ENCODE peak calls at places on chromosomes 5 and 9, in eight cellular contexts. One of them, this sample, is unnamed.

GRCh38 chr5:40569549-40570270 is 110.0 kb upstream of the PTGER4 start:
- DNase-seq in HL-60: no peak
- DNase-seq in activated CD8-positive, alpha-beta T cell treated with anti-CD3 and anti-CD28 coated beads for 36 hours: no peak
- DNase-seq in transverse colon: no peak
- DNase-seq in HFFc6: no peak
- DNase-seq in GM23338: no peak
- DNase-seq in psoas muscle: no peak
- DNase-seq in astrocyte of the spinal cord: peak
- DNase-seq in this sample: no peak

GRCh38 chr9:98654247-98654646 is 54.5 kb downstream of the GABBR2 start:
- DNase-seq in HFFc6: peak
- DNase-seq in GM23338: no peak
- DNase-seq in astrocyte of the spinal cord: peak
- DNase-seq in activated CD8-positive, alpha-beta T cell treated with anti-CD3 and anti-CD28 coated beads for 36 hours: no peak
- DNase-seq in HL-60: no peak
- DNase-seq in psoas muscle: no peak
- DNase-seq in transverse colon: no peak
- DNase-seq in this sample: no peak

GRCh38 chr5:112930082-112930344 is 8.0 kb upstream of the REEP5 start:
- DNase-seq in HFFc6: no peak
- DNase-seq in transverse colon: no peak
- DNase-seq in astrocyte of the spinal cord: no peak
- DNase-seq in HL-60: peak
- DNase-seq in psoas muscle: no peak
- DNase-seq in GM23338: no peak
- DNase-seq in activated CD8-positive, alpha-beta T cell treated with anti-CD3 and anti-CD28 coated beads for 36 hours: peak
- DNase-seq in this sample: no peak

GRCh38 chr9:107462691-107463090 is 26.9 kb downstream of the KLF4 start:
- DNase-seq in activated CD8-positive, alpha-beta T cell treated with anti-CD3 and anti-CD28 coated beads for 36 hours: no peak
- DNase-seq in transverse colon: no peak
- DNase-seq in HL-60: no peak
- DNase-seq in HFFc6: peak
- DNase-seq in astrocyte of the spinal cord: no peak
- DNase-seq in GM23338: no peak
- DNase-seq in psoas muscle: no peak
- DNase-seq in this sample: no peak

GRCh38 chr9:122107291-122107805 is 14.2 kb upstream of the TTLL11 start:
- DNase-seq in transverse colon: no peak
- DNase-seq in HL-60: no peak
- DNase-seq in GM23338: no peak
- DNase-seq in astrocyte of the spinal cord: no peak
- DNase-seq in HFFc6: no peak
- DNase-seq in psoas muscle: no peak
- DNase-seq in activated CD8-positive, alpha-beta T cell treated with anti-CD3 and anti-CD28 coated beads for 36 hours: no peak
- DNase-seq in this sample: no peak

GRCh38 chr5:73564644-73565165 is 734 bp downstream of the ANKRA2 start:
- DNase-seq in activated CD8-positive, alpha-beta T cell treated with anti-CD3 and anti-CD28 coated beads for 36 hours: peak
- DNase-seq in psoas muscle: no peak
- DNase-seq in HFFc6: no peak
- DNase-seq in astrocyte of the spinal cord: peak
- DNase-seq in transverse colon: no peak
- DNase-seq in GM23338: no peak
- DNase-seq in HL-60: peak
- DNase-seq in this sample: no peak

GRCh38 chr9:26779072-26779471 is 113.5 kb downstream of the CAAP1 start:
- DNase-seq in GM23338: no peak
- DNase-seq in astrocyte of the spinal cord: no peak
- DNase-seq in activated CD8-positive, alpha-beta T cell treated with anti-CD3 and anti-CD28 coated beads for 36 hours: no peak
- DNase-seq in HFFc6: no peak
- DNase-seq in psoas muscle: no peak
- DNase-seq in transverse colon: no peak
- DNase-seq in HL-60: no peak
- DNase-seq in this sample: no peak

GRCh38 chr9:91338681-91339080 is 23.0 kb downstream of the AUH start:
- DNase-seq in activated CD8-positive, alpha-beta T cell treated with anti-CD3 and anti-CD28 coated beads for 36 hours: no peak
- DNase-seq in HFFc6: no peak
- DNase-seq in GM23338: no peak
- DNase-seq in astrocyte of the spinal cord: no peak
- DNase-seq in psoas muscle: no peak
- DNase-seq in HL-60: no peak
- DNase-seq in transverse colon: no peak
- DNase-seq in this sample: no peak

GRCh38 chr9:35711501-35712428 is 20.2 kb downstream of the TLN1 start:
- DNase-seq in transverse colon: no peak
- DNase-seq in activated CD8-positive, alpha-beta T cell treated with anti-CD3 and anti-CD28 coated beads for 36 hours: no peak
- DNase-seq in HL-60: no peak
- DNase-seq in astrocyte of the spinal cord: no peak
- DNase-seq in GM23338: no peak
- DNase-seq in psoas muscle: no peak
- DNase-seq in HFFc6: no peak
- DNase-seq in this sample: no peak

GRCh38 chr9:121557581-121558422 is 58.2 kb upstream of the GGTA1 start:
- DNase-seq in psoas muscle: peak
- DNase-seq in HL-60: peak
- DNase-seq in GM23338: peak
- DNase-seq in activated CD8-positive, alpha-beta T cell treated with anti-CD3 and anti-CD28 coated beads for 36 hours: peak
- DNase-seq in transverse colon: peak
- DNase-seq in astrocyte of the spinal cord: peak
- DNase-seq in HFFc6: peak
- DNase-seq in this sample: no peak

GRCh38 chr5:34687269-34688011 is 31.3 kb downstream of the RAI14 start:
- DNase-seq in astrocyte of the spinal cord: peak
- DNase-seq in GM23338: no peak
- DNase-seq in HL-60: no peak
- DNase-seq in activated CD8-positive, alpha-beta T cell treated with anti-CD3 and anti-CD28 coated beads for 36 hours: no peak
- DNase-seq in HFFc6: peak
- DNase-seq in psoas muscle: no peak
- DNase-seq in transverse colon: no peak
- DNase-seq in this sample: no peak

GRCh38 chr9:132849168-132849831 is 28.8 kb downstream of the AK8 start:
- DNase-seq in HL-60: no peak
- DNase-seq in GM23338: no peak
- DNase-seq in psoas muscle: no peak
- DNase-seq in astrocyte of the spinal cord: no peak
- DNase-seq in transverse colon: peak
- DNase-seq in activated CD8-positive, alpha-beta T cell treated with anti-CD3 and anti-CD28 coated beads for 36 hours: peak
- DNase-seq in HFFc6: no peak
- DNase-seq in this sample: no peak

GRCh38 chr9:114953917-114954316 is 23.5 kb upstream of the TNFSF8 start:
- DNase-seq in psoas muscle: no peak
- DNase-seq in HFFc6: peak
- DNase-seq in GM23338: no peak
- DNase-seq in astrocyte of the spinal cord: peak
- DNase-seq in transverse colon: peak
- DNase-seq in activated CD8-positive, alpha-beta T cell treated with anti-CD3 and anti-CD28 coated beads for 36 hours: peak
- DNase-seq in HL-60: peak
- DNase-seq in this sample: no peak

GRCh38 chr5:138241688-138242547 is 28.8 kb upstream of the CDC23 start:
- DNase-seq in transverse colon: no peak
- DNase-seq in astrocyte of the spinal cord: no peak
- DNase-seq in activated CD8-positive, alpha-beta T cell treated with anti-CD3 and anti-CD28 coated beads for 36 hours: no peak
- DNase-seq in HL-60: peak
- DNase-seq in HFFc6: no peak
- DNase-seq in GM23338: peak
- DNase-seq in psoas muscle: peak
- DNase-seq in this sample: peak

GRCh38 chr9:38641985-38642864 is 21.8 kb upstream of the ANKRD18A start:
- DNase-seq in psoas muscle: no peak
- DNase-seq in astrocyte of the spinal cord: peak
- DNase-seq in activated CD8-positive, alpha-beta T cell treated with anti-CD3 and anti-CD28 coated beads for 36 hours: peak
- DNase-seq in HL-60: peak
- DNase-seq in transverse colon: peak
- DNase-seq in GM23338: peak
- DNase-seq in HFFc6: peak
- DNase-seq in this sample: peak

GRCh38 chr5:173781432-173781825 is 106.7 kb upstream of the CPEB4 start:
- DNase-seq in transverse colon: no peak
- DNase-seq in astrocyte of the spinal cord: no peak
- DNase-seq in HFFc6: peak
- DNase-seq in HL-60: no peak
- DNase-seq in GM23338: no peak
- DNase-seq in psoas muscle: no peak
- DNase-seq in activated CD8-positive, alpha-beta T cell treated with anti-CD3 and anti-CD28 coated beads for 36 hours: no peak
- DNase-seq in this sample: no peak

GRCh38 chr9:136036050-136036449 is 59.0 kb downstream of the NACC2 start:
- DNase-seq in GM23338: no peak
- DNase-seq in psoas muscle: no peak
- DNase-seq in HL-60: no peak
- DNase-seq in HFFc6: no peak
- DNase-seq in transverse colon: no peak
- DNase-seq in activated CD8-positive, alpha-beta T cell treated with anti-CD3 and anti-CD28 coated beads for 36 hours: no peak
- DNase-seq in astrocyte of the spinal cord: peak
- DNase-seq in this sample: no peak

GRCh38 chr9:15513335-15513734 is 2.6 kb upstream of the PSIP1 start:
- DNase-seq in astrocyte of the spinal cord: no peak
- DNase-seq in HL-60: no peak
- DNase-seq in transverse colon: no peak
- DNase-seq in GM23338: peak
- DNase-seq in HFFc6: peak
- DNase-seq in activated CD8-positive, alpha-beta T cell treated with anti-CD3 and anti-CD28 coated beads for 36 hours: peak
- DNase-seq in psoas muscle: no peak
- DNase-seq in this sample: peak

GRCh38 chr5:158212237-158212636 is 353.3 kb upstream of the CLINT1 start:
- DNase-seq in astrocyte of the spinal cord: no peak
- DNase-seq in activated CD8-positive, alpha-beta T cell treated with anti-CD3 and anti-CD28 coated beads for 36 hours: no peak
- DNase-seq in HL-60: no peak
- DNase-seq in HFFc6: no peak
- DNase-seq in transverse colon: no peak
- DNase-seq in GM23338: no peak
- DNase-seq in psoas muscle: no peak
- DNase-seq in this sample: no peak

DNA sequence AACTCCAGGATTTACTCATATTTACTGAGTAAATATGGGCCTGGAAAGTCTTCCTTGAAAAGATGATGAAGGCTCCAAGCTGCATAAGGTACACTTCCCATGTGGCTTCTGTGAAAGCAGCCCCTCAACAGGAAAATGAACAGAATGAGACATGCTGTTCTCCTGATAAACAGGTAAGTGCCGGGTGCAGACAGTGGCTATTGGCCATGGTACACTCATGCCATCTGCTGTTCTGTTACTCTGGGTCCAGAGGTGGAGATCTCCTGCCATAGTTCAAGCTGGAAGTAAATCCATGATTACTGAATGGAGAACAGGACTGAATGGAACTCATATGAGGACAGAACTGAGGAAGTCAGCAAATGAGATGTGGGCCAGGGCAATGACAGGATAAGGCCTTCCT is 103.6 kb downstream of the SLIT3 start:
- DNase-seq in transverse colon: peak
- DNase-seq in HL-60: no peak
- DNase-seq in astrocyte of the spinal cord: no peak
- DNase-seq in activated CD8-positive, alpha-beta T cell treated with anti-CD3 and anti-CD28 coated beads for 36 hours: no peak
- DNase-seq in HFFc6: no peak
- DNase-seq in psoas muscle: no peak
- DNase-seq in GM23338: no peak
- DNase-seq in this sample: no peak
- TF ChIP-seq CTCF in transverse colon: no peak
- TF ChIP-seq CTCF in HL-60: no peak
- TF ChIP-seq CTCF in astrocyte of the spinal cord: peak
- TF ChIP-seq CTCF in activated CD8-positive, alpha-beta T cell treated with anti-CD3 and anti-CD28 coated beads for 36 hours: no peak
- TF ChIP-seq CTCF in HFFc6: no peak
- TF ChIP-seq CTCF in psoas muscle: no peak
- TF ChIP-seq CTCF in GM23338: peak
- TF ChIP-seq CTCF in this sample: no peak

GRCh38 chr5:144004751-144005150 is 165.7 kb downstream of the YIPF5 start:
- DNase-seq in activated CD8-positive, alpha-beta T cell treated with anti-CD3 and anti-CD28 coated beads for 36 hours: no peak
- DNase-seq in HFFc6: no peak
- DNase-seq in astrocyte of the spinal cord: no peak
- DNase-seq in HL-60: no peak
- DNase-seq in GM23338: no peak
- DNase-seq in transverse colon: no peak
- DNase-seq in psoas muscle: no peak
- DNase-seq in this sample: no peak
- TF ChIP-seq CTCF in activated CD8-positive, alpha-beta T cell treated with anti-CD3 and anti-CD28 coated beads for 36 hours: no peak
- TF ChIP-seq CTCF in HFFc6: no peak
- TF ChIP-seq CTCF in astrocyte of the spinal cord: no peak
- TF ChIP-seq CTCF in HL-60: no peak
- TF ChIP-seq CTCF in GM23338: no peak
- TF ChIP-seq CTCF in transverse colon: no peak
- TF ChIP-seq CTCF in psoas muscle: no peak
- TF ChIP-seq CTCF in this sample: no peak

GRCh38 chr5:172008689-172009141 is 2.3 kb upstream of the FBXW11 start:
- DNase-seq in GM23338: peak
- DNase-seq in HL-60: no peak
- DNase-seq in activated CD8-positive, alpha-beta T cell treated with anti-CD3 and anti-CD28 coated beads for 36 hours: no peak
- DNase-seq in psoas muscle: no peak
- DNase-seq in HFFc6: no peak
- DNase-seq in transverse colon: no peak
- DNase-seq in astrocyte of the spinal cord: peak
- DNase-seq in this sample: no peak

GRCh38 chr5:172007795-172008465 is 1.5 kb upstream of the FBXW11 start:
- DNase-seq in HFFc6: peak
- DNase-seq in HL-60: no peak
- DNase-seq in transverse colon: no peak
- DNase-seq in psoas muscle: no peak
- DNase-seq in GM23338: no peak
- DNase-seq in astrocyte of the spinal cord: peak
- DNase-seq in activated CD8-positive, alpha-beta T cell treated with anti-CD3 and anti-CD28 coated beads for 36 hours: peak
- DNase-seq in this sample: no peak

GRCh38 chr5:172007153-172007794 is 836 bp upstream of the FBXW11 start:
- DNase-seq in HL-60: no peak
- DNase-seq in activated CD8-positive, alpha-beta T cell treated with anti-CD3 and anti-CD28 coated beads for 36 hours: peak
- DNase-seq in psoas muscle: no peak
- DNase-seq in HFFc6: no peak
- DNase-seq in transverse colon: no peak
- DNase-seq in astrocyte of the spinal cord: no peak
- DNase-seq in GM23338: peak
- DNase-seq in this sample: no peak

GRCh38 chr5:172009536-172010270 is 3.3 kb upstream of the FBXW11 start:
- DNase-seq in HFFc6: no peak
- DNase-seq in activated CD8-positive, alpha-beta T cell treated with anti-CD3 and anti-CD28 coated beads for 36 hours: no peak
- DNase-seq in astrocyte of the spinal cord: no peak
- DNase-seq in transverse colon: no peak
- DNase-seq in GM23338: no peak
- DNase-seq in psoas muscle: no peak
- DNase-seq in HL-60: no peak
- DNase-seq in this sample: no peak

DNA sequence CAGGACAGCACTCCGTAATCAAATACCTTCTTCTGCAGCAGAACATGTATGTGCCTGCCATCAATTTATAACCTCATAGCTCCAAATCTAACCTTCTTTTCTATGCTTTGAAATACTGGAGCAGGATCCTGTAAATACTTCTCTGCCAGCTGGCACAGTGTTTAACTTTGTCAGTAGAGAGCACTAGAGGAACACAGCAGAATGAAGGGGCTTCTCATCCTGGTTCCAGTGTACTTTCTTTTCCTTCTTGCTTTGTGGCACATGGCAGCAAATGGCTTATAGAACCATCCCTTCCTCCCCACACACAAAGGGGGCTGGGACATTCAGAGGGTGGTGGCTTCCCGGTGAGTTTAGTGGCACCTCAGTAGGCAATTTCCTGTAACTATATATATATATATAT is 3.8 kb upstream of the FBXW11 start:
- DNase-seq in GM23338: peak
- DNase-seq in transverse colon: no peak
- DNase-seq in psoas muscle: no peak
- DNase-seq in astrocyte of the spinal cord: peak
- DNase-seq in HFFc6: no peak
- DNase-seq in HL-60: no peak
- DNase-seq in activated CD8-positive, alpha-beta T cell treated with anti-CD3 and anti-CD28 coated beads for 36 hours: no peak
- DNase-seq in this sample: no peak
- TF ChIP-seq CTCF in GM23338: peak
- TF ChIP-seq CTCF in transverse colon: no peak
- TF ChIP-seq CTCF in psoas muscle: no peak
- TF ChIP-seq CTCF in astrocyte of the spinal cord: no peak
- TF ChIP-seq CTCF in HFFc6: no peak
- TF ChIP-seq CTCF in HL-60: no peak
- TF ChIP-seq CTCF in activated CD8-positive, alpha-beta T cell treated with anti-CD3 and anti-CD28 coated beads for 36 hours: no peak
- TF ChIP-seq CTCF in this sample: no peak

GRCh38 chr9:18666348-18666747 is 192.4 kb downstream of the ADAMTSL1 start:
- DNase-seq in transverse colon: no peak
- DNase-seq in astrocyte of the spinal cord: peak
- DNase-seq in GM23338: no peak
- DNase-seq in psoas muscle: no peak
- DNase-seq in HL-60: no peak
- DNase-seq in HFFc6: peak
- DNase-seq in activated CD8-positive, alpha-beta T cell treated with anti-CD3 and anti-CD28 coated beads for 36 hours: no peak
- DNase-seq in this sample: no peak
- TF ChIP-seq CTCF in transverse colon: no peak
- TF ChIP-seq CTCF in astrocyte of the spinal cord: no peak
- TF ChIP-seq CTCF in GM23338: no peak
- TF ChIP-seq CTCF in psoas muscle: no peak
- TF ChIP-seq CTCF in HL-60: no peak
- TF ChIP-seq CTCF in HFFc6: no peak
- TF ChIP-seq CTCF in activated CD8-positive, alpha-beta T cell treated with anti-CD3 and anti-CD28 coated beads for 36 hours: no peak
- TF ChIP-seq CTCF in this sample: no peak

This sample was measured in glutamatergic neuron.